ENCODE peak calls at places on chromosomes 6 and 20, in ten cellular contexts. G is T-helper 2 cell; A is activated T-helper 1 cell treated with Interleukin-2 at 50 U/mL for 16 hours; X is activated B cell treated with CpG ODN at 0.5 μM for 24 hours; J is stimulated activated CD4-positive, alpha-beta T cell treated with anti-CD3 and anti-CD28 coated beads, Interleukin-1b, Interleukin-23, amount 100 ng/mL, for 4 hours; C is CD14-positive monocyte; B is ovary; S is AG04450; L is effector CD4-positive, alpha-beta T cell; F is MM.1S. Z is an unnamed sample.

GRCh38 chr6:161954077-161954476 is 680.2 kb upstream of the AGPAT4 start:
- DNase-seq in S (no peak), G (no peak), B (no peak), A (no peak), L (no peak), J (no peak), F (no peak), C (no peak), X (no peak), Z (no peak)

GRCh38 chr6:57075092-57075491 is 14.9 kb upstream of the ZNF451 start:
- DNase-seq in J (no peak), G (no peak), S (no peak), A (no peak), L (no peak), F (no peak), C (no peak), X (no peak), B (no peak), Z (no peak)

GRCh38 chr20:21396921-21397340 is 395 bp downstream of the NKX2-4 start:
- DNase-seq in L (no peak), J (no peak), X (peak; percentile 24), F (no peak), S (no peak), C (no peak), B (no peak), A (no peak), G (no peak), Z (no peak)

GRCh38 chr20:63501818-63502670 is 3.2 kb upstream of the EEF1A2 start:
- DNase-seq in C (no peak), L (no peak), G (no peak), B (no peak), A (no peak), S (no peak), F (peak; percentile 57), X (no peak), J (no peak), Z (no peak)

GRCh38 chr6:121522265-121522664 is 86.8 kb downstream of the GJA1 start:
- DNase-seq in C (no peak), B (no peak), J (no peak), X (no peak), A (no peak), G (no peak), S (peak; percentile 86), F (no peak), L (no peak), Z (peak; percentile 82)

GRCh38 chr20:50786703-50787102 is 8.2 kb upstream of the BCAS4 start:
- DNase-seq in G (no peak), B (no peak), X (no peak), L (no peak), J (no peak), C (no peak), F (no peak), A (no peak), S (no peak), Z (no peak)

GRCh38 chr6:43455034-43455747 is at the start of gene DLK2:
- DNase-seq in X (peak; percentile 52), F (no peak), L (peak; percentile 13), B (no peak), C (no peak), G (peak; percentile 3), J (peak; percentile 15), S (no peak), A (peak; percentile 7), Z (no peak)

GRCh38 chr6:16755544-16755943 is 5.7 kb downstream of the ATXN1 start:
- DNase-seq in S (no peak), A (no peak), B (no peak), G (no peak), X (no peak), J (no peak), L (no peak), C (no peak), F (no peak), Z (no peak)

GRCh38 chr6:20024316-20024673 is 187.1 kb downstream of the ID4 start:
- DNase-seq in G (no peak), S (no peak), B (no peak), X (no peak), F (no peak), C (no peak), A (no peak), L (no peak), J (no peak), Z (no peak)

GRCh38 chr20:57573893-57574292 is 13.0 kb downstream of the PCK1 start:
- DNase-seq in F (no peak), B (no peak), S (no peak), A (no peak), X (no peak), C (no peak), G (no peak), J (no peak), L (no peak), Z (no peak)

GRCh38 chr6:55543633-55544309 is 35.2 kb downstream of the HMGCLL1 start:
- DNase-seq in F (no peak), L (no peak), G (no peak), X (no peak), S (no peak), B (no peak), C (no peak), J (no peak), A (no peak), Z (no peak)

GRCh38 chr6:53465732-53466131 is 79.2 kb downstream of the GCLC start:
- DNase-seq in A (no peak), B (no peak), S (no peak), C (no peak), F (no peak), L (no peak), J (no peak), X (no peak), G (no peak), Z (no peak)

GRCh38 chr20:4571759-4572531 is 149.8 kb upstream of the PRND start:
- DNase-seq in B (no peak), L (no peak), X (no peak), C (no peak), G (no peak), S (no peak), A (no peak), J (no peak), F (no peak), Z (no peak)

GRCh38 chr6:54916858-54917257 is 70.3 kb downstream of the FAM83B start:
- DNase-seq in J (no peak), F (no peak), G (no peak), L (no peak), A (no peak), B (no peak), C (no peak), X (no peak), S (no peak), Z (no peak)

GRCh38 chr6:13666194-13667105 is 45.2 kb downstream of the RANBP9 start:
- DNase-seq in X (no peak), C (no peak), S (no peak), B (no peak), F (no peak), G (no peak), A (no peak), L (no peak), J (no peak), Z (no peak)

GRCh38 chr20:58980711-58981563 is at the start of gene NELFCD:
- DNase-seq in S (peak; percentile 33), B (peak; percentile 95), L (peak; percentile 82), J (peak; percentile 89), G (peak; percentile 78), X (peak; percentile 95), A (peak; percentile 84), F (peak; percentile 84), C (peak; percentile 70), Z (peak; percentile 53)

GRCh38 chr6:14827366-14827765 is 418.5 kb upstream of the JARID2 start:
- DNase-seq in S (no peak), C (no peak), X (no peak), J (no peak), F (no peak), G (no peak), B (no peak), L (no peak), A (no peak), Z (no peak)

GRCh38 chr6:148747145-148747492 is 289 bp downstream of the UST start:
- DNase-seq in A (peak; percentile 3), G (no peak), X (no peak), B (peak; percentile 82), C (no peak), S (no peak), L (peak; percentile 13), F (no peak), J (no peak), Z (peak; percentile 48)

GRCh38 chr6:30752164-30752927 is 8.0 kb upstream of the IER3 start:
- DNase-seq in B (peak; percentile 91), F (no peak), X (no peak), L (no peak), S (peak; percentile 99), A (no peak), C (peak; percentile 77), G (no peak), J (no peak), Z (peak; percentile 97)

Z was measured in amniotic stem cell.